ENCODE peak calls at places on chromosomes 11 and 22, in six cellular contexts. Y is tibial nerve, F is gastrocnemius medialis, D is esophagus squamous epithelium, K is prostate gland, O is IMR-90. Q is an unnamed sample.

GRCh38 chr22:44566911-44567310 is 68.9 kb upstream of the RTL6 start:
- DNase-seq in Y (no peak), F (no peak), D (no peak), K (no peak), O (no peak), Q (no peak)

GRCh38 chr22:25202290-25202921 is 2.7 kb downstream of the CRYBB3 start:
- DNase-seq in Y (peak), F (peak), D (no peak), K (peak), O (peak), Q (peak)

GRCh38 chr11:56521955-56522354 is 21.1 kb downstream of the OR5M11 start:
- DNase-seq in Y (no peak), F (no peak), D (no peak), K (no peak), O (no peak), Q (no peak)

GRCh38 chr22:29308791-29309262 is 2.4 kb downstream of the GAS2L1 start:
- DNase-seq in Y (no peak), F (no peak), D (no peak), K (no peak), O (peak), Q (no peak)

GRCh38 chr11:43952401-43953342 is 10.2 kb downstream of the C11orf96 start:
- DNase-seq in Y (no peak), F (no peak), D (no peak), K (no peak), O (no peak), Q (no peak)

GRCh38 chr11:65502274-65502851 is 3.5 kb downstream of the MALAT1 start:
- DNase-seq in Y (no peak), F (no peak), D (no peak), K (no peak), O (peak), Q (no peak)

GRCh38 chr11:130897262-130898182 is 18.8 kb downstream of the SNX19 start:
- DNase-seq in Y (peak), F (peak), D (no peak), K (peak), O (peak), Q (peak)

GRCh38 chr22:30804626-30805025 is 110.0 kb downstream of the OSBP2 start:
- DNase-seq in Y (no peak), F (no peak), D (no peak), K (no peak), O (no peak), Q (no peak)

GRCh38 chr11:114057147-114057546 is 2.4 kb upstream of the ZBTB16 start:
- DNase-seq in Y (no peak), F (no peak), D (no peak), K (no peak), O (no peak), Q (peak)

GRCh38 chr11:111400595-111400994 is 21.5 kb upstream of the POU2AF1 start:
- DNase-seq in Y (no peak), F (no peak), D (no peak), K (no peak), O (no peak), Q (no peak)

GRCh38 chr11:32297629-32298028 is 137.7 kb downstream of the WT1 start:
- DNase-seq in Y (no peak), F (no peak), D (no peak), K (peak), O (peak), Q (no peak)

GRCh38 chr11:114399490-114399889 is 821 bp downstream of the C11orf71 start:
- DNase-seq in Y (no peak), F (no peak), D (no peak), K (no peak), O (no peak), Q (no peak)

DNA sequence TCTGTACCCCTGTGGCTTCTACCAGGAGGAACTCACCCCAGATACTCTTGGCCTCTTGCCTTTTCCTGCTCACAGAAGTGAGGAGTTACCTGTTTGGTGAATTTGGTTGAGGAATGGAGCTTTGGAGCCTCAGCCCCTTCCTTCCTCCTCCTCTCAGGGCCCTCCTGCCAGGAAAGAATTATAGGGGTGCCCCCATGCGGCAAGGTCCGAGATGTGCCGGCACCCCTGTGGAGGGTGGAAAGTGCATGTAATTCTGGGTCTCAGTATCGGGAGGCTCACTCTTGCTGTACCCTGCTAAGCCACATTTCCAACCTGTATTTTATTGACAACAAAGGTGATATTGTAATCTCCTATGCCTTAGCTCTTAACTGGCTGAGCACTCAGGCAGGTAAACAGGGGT is 13.7 kb upstream of the IGSF22 start:
- DNase-seq in Y (no peak), F (no peak), D (no peak), K (no peak), O (no peak), Q (no peak)
- TF ChIP-seq CTCF in Y (no peak), F (no peak), D (no peak), K (no peak), O (no peak), Q (no peak)

GRCh38 chr11:68056317-68057285 is 17.8 kb downstream of the TCIRG1 start:
- DNase-seq in Y (no peak), F (no peak), D (no peak), K (no peak), O (no peak), Q (no peak)

GRCh38 chr11:68053117-68053516 is 14.3 kb downstream of the TCIRG1 start:
- DNase-seq in Y (no peak), F (no peak), D (no peak), K (no peak), O (no peak), Q (no peak)

GRCh38 chr11:68052137-68052873 is 13.5 kb downstream of the TCIRG1 start:
- DNase-seq in Y (no peak), F (no peak), D (no peak), K (no peak), O (no peak), Q (no peak)

GRCh38 chr11:68051191-68052136 is 12.6 kb downstream of the TCIRG1 start:
- DNase-seq in Y (no peak), F (no peak), D (no peak), K (no peak), O (no peak), Q (no peak)

GRCh38 chr11:68053981-68054812 is 15.4 kb downstream of the TCIRG1 start:
- DNase-seq in Y (no peak), F (no peak), D (no peak), K (no peak), O (no peak), Q (no peak)
- TF ChIP-seq POLR2A in Y (no peak), F (no peak), D (no peak), K (no peak), O (no peak), Q (no peak)

DNA sequence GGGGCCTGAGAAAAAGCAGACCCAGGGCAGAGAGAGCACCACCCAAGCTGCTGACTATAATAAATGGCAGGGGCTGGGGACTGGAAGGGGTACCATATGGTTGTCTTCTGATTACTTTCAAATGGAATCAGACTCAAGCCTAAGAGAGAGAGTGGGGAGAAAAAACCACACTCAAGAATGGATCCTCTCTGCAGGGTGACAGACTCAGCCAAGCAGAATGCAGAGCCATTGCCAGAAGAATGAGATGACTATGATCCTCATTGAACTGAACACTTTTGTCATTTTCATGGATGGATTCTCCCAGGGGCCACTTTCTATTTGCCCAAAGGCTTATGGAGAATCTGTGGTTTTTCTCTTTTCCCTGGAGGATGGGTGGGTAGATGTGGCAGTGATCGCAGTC is 8.7 kb downstream of the UBASH3B start:
- DNase-seq in Y (no peak), F (no peak), D (no peak), K (no peak), O (peak), Q (no peak)
- H3K4me3 ChIP-seq in Y (no peak), F (no peak), D (no peak), K (no peak), O (no peak), Q (no peak)

DNA sequence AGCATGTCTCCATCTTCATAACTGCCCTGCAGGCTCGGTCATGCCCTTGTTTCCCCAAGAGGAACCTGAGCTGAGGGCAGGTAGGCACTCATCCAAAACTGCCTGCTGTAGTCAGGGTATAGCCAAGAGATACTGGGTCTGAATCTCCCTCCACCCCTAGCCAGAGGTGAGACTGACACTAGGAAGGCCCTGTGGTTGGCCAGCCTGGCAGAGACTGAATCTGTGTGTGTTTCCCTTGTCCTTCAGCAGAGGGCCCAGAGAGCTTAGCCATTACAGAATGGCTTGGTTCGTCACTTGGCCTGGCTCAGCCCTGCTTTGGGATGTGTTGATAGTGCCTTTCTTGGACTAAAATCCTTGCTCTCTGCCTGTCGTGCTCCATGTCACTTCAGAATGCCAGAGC is 79.3 kb upstream of the SUSD2 start:
- DNase-seq in Y (no peak), F (no peak), D (no peak), K (no peak), O (no peak), Q (no peak)
- TF ChIP-seq CTCF in Y (no peak), F (no peak), D (no peak), K (no peak), O (no peak), Q (no peak)

DNA sequence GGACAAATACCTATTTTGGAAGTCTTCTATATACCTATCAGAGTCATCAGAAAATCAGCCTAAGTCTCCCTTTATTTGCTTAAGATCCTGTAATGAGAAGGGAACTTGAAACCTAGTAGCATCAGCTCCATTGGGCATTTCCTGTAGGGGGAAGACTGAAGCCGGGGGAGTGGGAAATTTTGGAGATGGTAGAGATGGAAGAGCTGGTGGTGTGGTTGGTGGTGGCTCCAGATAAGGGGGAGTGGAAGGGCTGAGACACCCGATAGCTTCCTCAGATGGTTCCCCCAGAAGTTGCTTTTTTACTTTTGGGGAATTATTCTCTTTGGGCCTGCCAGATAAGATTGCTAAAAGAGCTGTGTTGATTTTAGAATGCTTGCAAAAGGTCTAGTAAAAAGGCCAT is 16.4 kb upstream of the EI24 start:
- DNase-seq in Y (no peak), F (no peak), D (no peak), K (no peak), O (no peak), Q (no peak)
- TF ChIP-seq POLR2A in Y (no peak), F (no peak), D (no peak), K (no peak), O (no peak), Q (no peak)

GRCh38 chr11:66530927-66531722 is 14.7 kb downstream of the ZDHHC24 start:
- DNase-seq in Y (no peak), F (no peak), D (no peak), K (no peak), O (no peak), Q (no peak)
- H3K4me3 ChIP-seq in Y (no peak), F (no peak), D (no peak), K (no peak), O (no peak), Q (no peak)

GRCh38 chr22:19636696-19637355 is 77.5 kb upstream of the SEPTIN5 start:
- DNase-seq in Y (no peak), F (no peak), D (no peak), K (no peak), O (no peak), Q (no peak)
- TF ChIP-seq CTCF in Y (no peak), F (no peak), D (no peak), K (no peak), O (no peak), Q (no peak)

Q was measured in testis.